ENCODE peak calls at places on chromosomes 11 and 22, in four cellular contexts. F is MG63, J is left ventricle myocardium inferior, I is psoas muscle. M is an unnamed sample.

GRCh38 chr11:104402812-104403521 is 239.0 kb upstream of the PDGFD start:
- DNase-seq in I (no peak), F (no peak), J (no peak), M (no peak)

GRCh38 chr11:31995525-31996123 is 95.2 kb upstream of the RCN1 start:
- DNase-seq in I (no peak), F (no peak), J (no peak), M (no peak)

GRCh38 chr22:25139062-25139461 is 60.6 kb upstream of the CRYBB3 start:
- DNase-seq in J (peak), F (no peak), I (no peak), M (no peak)

GRCh38 chr22:33380789-33381530 is 322.8 kb upstream of the SYN3 start:
- DNase-seq in I (no peak), J (no peak), F (peak), M (peak)

GRCh38 chr11:3091846-3092602 is 34.8 kb upstream of the CARS1 start:
- DNase-seq in F (peak), I (peak), J (peak), M (no peak)

GRCh38 chr11:1653541-1654387 is 24.2 kb downstream of the KRTAP5-5 start:
- DNase-seq in J (no peak), F (no peak), I (no peak), M (no peak)

GRCh38 chr22:44419429-44419828 is 78.6 kb downstream of the RTL6 start:
- DNase-seq in I (no peak), F (no peak), J (no peak), M (no peak)

GRCh38 chr11:95512177-95512576 is 277.4 kb downstream of the FAM76B start:
- DNase-seq in F (peak), J (no peak), I (no peak), M (peak)

GRCh38 chr11:45852712-45853101 is 5.4 kb downstream of the CRY2 start:
- DNase-seq in J (peak), F (no peak), I (peak), M (no peak)

GRCh38 chr11:18699269-18699596 is 654 bp downstream of the TMEM86A start:
- DNase-seq in I (no peak), J (no peak), F (no peak), M (no peak)

GRCh38 chr11:59615132-59615636 is 390 bp downstream of the OSBP start:
- DNase-seq in F (peak), J (peak), I (peak), M (no peak)

GRCh38 chr11:102111787-102112653 is 1.8 kb downstream of the YAP1 start:
- DNase-seq in F (peak), J (no peak), I (peak), M (peak)

GRCh38 chr11:11436715-11437313 is 83.8 kb upstream of the CSNK2A3 start:
- DNase-seq in I (no peak), J (peak), F (no peak), M (no peak)

GRCh38 chr22:25853078-25853477 is 111.1 kb downstream of the MYO18B start:
- DNase-seq in J (no peak), F (peak), I (no peak), M (no peak)

GRCh38 chr11:71453911-71454304 is 905 bp downstream of the NADSYN1 start:
- DNase-seq in I (no peak), F (no peak), J (no peak), M (no peak)

GRCh38 chr11:68130121-68130520 is 8.9 kb upstream of the CHKA start:
- DNase-seq in J (no peak), I (no peak), F (no peak), M (no peak)

GRCh38 chr22:32850591-32851517 is 49.3 kb downstream of the TIMP3 start:
- DNase-seq in J (peak), F (no peak), I (peak), M (no peak)

GRCh38 chr11:113856966-113857759 is 18.2 kb downstream of the USP28 start:
- DNase-seq in I (no peak), J (no peak), F (no peak), M (no peak)

GRCh38 chr11:11349870-11350325 is 3.2 kb downstream of the CSNK2A3 start:
- DNase-seq in F (peak), I (no peak), J (no peak), M (peak)

GRCh38 chr11:35553831-35554230 is 28.4 kb upstream of the PAMR1 start:
- DNase-seq in I (no peak), J (no peak), F (peak), M (peak)

GRCh38 chr11:97502201-97502600 is 1112.4 kb downstream of the JRKL start:
- DNase-seq in F (no peak), J (no peak), I (no peak), M (peak)

GRCh38 chr11:79076526-79077115 is 364.2 kb downstream of the TENM4 start:
- DNase-seq in J (peak), F (peak), I (no peak), M (no peak)

GRCh38 chr22:36369004-36369921 is 18.5 kb downstream of the MYH9 start:
- DNase-seq in I (no peak), F (no peak), J (no peak), M (no peak)

GRCh38 chr11:72807021-72807693 is 7.1 kb upstream of the ATG16L2 start:
- DNase-seq in F (no peak), I (no peak), J (no peak), M (no peak)

GRCh38 chr11:8018742-8019631 is 31.9 kb downstream of the EIF3F start:
- DNase-seq in I (peak), F (peak), J (peak), M (no peak)

GRCh38 chr22:35376728-35377472 is 4.0 kb upstream of the HMOX1 start:
- DNase-seq in J (peak), I (peak), F (peak), M (peak)

DNA sequence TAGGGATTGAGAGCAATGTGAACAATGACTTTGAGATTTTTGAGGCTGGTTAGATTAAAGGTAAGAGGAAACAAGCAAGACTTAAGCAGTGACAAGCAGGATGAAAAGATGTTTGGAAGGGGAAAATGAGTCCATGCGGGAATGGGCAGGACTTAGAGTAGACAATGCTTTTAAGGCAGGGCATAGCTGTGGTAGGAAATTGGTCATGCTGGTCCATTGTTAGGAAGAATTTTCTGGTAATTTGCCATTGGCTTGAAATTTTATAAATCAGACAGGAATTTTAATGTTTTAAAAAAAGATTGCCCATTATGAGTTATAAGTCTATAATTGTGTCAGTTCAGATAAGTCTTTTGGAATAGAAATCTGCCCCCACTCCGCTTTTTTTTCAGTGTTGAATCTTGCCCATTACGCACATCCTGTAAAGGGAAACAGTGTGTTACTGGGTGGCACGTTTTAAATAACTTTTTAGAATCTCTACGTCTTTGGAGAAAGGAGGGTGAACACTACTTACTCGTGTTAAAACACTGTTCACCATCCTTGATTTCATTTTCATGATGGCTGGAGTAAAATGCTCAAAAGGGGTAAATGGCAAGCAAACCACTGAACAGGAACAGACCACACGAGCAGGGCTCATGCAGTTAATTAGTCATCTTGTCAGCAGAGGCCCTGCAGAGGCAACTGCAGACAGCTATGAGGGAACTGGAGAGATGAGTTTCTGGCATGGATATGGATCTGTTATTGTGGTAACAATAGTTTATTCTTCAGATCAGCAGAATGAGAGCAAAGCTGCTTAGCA is 25.0 kb downstream of the SWAP70 start:
- DNase-seq in F (peak), I (no peak), J (no peak), M (peak)
- H3K4me3 ChIP-seq in F (no peak), I (no peak), J (peak), M (no peak)

GRCh38 chr11:125164091-125164421 is 495 bp upstream of the PKNOX2 start:
- DNase-seq in I (no peak), F (no peak), J (no peak), M (no peak)
- H3K4me3 ChIP-seq in I (peak), F (peak), J (peak), M (peak)

DNA sequence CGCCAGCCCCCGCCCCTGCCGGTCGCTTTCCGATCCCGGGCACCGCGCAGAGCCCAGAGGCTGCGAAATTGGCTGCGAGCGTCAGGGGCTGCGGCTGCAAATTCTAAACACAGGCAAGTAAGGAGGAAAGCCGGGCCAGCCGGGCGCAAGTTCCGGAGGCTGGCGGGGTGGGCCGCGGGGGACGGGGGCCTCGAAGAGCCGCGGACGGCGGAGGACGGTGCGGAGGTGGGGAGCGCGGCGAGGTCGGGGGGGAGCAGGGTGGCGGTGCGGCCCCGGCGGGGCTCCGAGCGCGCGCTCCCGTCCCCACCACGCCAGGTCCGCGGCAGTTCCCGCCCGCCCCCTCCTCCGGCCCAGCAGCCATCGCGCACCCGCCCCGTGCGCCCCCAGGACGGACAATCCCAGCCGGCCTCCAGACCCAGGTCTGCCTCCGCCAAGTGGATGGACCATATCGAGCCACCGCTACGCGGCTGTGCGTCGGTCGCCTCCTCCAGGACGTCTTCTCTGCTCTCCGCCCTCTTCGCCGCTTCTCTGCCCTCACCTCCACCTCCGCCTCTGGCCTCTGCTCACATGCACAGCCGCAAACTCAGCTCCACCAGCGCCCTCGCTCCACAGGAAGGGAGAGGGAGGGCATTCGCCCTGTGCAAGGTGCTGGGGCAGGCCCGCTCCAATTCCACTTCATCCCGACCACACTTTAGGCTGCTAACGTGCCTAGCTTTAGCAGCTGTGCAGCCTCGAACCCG is 7.2 kb downstream of the ELFN2 start:
- DNase-seq in J (no peak), F (peak), I (no peak), M (no peak)
- H3K4me3 ChIP-seq in J (peak), F (no peak), I (peak), M (peak)

DNA sequence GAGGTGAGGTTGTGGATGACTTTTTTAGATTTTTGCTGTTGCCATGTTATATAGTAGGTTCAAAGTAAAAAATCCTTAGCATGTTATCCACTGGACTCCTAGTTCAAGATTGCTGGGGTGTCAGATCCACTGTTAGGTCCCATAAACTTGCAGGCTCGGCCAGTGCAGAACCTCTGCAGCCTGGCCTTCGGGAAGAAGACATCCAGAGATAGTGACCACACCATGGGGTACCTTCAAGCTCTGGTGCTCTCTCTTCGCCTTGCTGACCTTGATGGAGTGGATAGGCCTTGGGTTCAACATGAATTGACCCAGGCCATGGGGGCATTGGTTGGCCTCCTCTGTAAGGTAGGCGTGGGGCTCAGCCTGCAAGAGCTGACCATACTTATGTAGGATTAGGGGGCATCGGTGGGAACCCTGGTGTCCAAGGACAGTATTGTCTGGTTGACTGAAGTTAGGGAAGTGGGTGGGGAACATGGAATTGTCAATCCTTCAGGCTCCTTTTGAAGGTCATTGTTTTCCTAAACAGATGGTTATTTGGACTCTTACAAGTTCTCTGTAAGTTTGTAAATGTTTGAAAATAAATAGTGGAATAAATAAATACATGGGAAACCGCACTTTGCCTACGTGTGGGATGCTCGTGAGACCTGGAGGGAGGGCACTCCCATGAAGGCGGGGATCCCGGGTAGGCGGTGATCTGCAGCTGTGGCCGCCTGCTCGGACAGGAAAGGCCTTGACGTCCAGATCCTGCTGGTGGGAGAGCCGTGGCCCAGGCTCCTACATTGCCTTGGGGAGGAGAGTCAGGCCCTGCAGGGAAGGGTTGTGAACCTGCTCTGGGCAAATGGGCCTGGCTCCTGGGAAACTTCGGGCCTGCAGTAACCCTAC is 37.1 kb downstream of the BCR start:
- DNase-seq in I (no peak), J (peak), F (no peak), M (no peak)
- H3K4me3 ChIP-seq in I (no peak), J (no peak), F (no peak), M (no peak)

DNA sequence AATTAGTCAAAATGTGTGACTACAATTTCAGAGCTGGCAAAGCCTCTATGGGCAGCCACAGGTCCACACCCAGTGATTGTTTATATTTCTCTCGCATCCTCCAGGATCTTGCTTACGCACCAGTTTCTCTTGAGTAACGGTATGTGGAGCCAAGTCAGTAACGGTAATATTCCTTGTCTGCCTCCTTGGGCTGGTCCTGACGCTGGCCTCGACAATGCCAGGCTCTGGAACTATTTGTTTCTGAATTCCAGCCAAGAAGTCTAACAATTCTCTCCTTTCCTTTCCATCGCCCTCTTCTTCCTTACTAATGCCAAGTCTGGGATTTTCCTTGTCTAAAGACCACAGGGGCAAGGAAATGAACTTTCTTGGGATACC is 10.0 kb upstream of the NUP160 start:
- DNase-seq in F (peak), J (no peak), I (no peak), M (no peak)
- H3K4me3 ChIP-seq in F (no peak), J (no peak), I (no peak), M (no peak)

GRCh38 chr11:4610258-4610935 is 2.4 kb upstream of the TRIM68 start:
- DNase-seq in J (no peak), I (no peak), F (no peak), M (no peak)
- H3K4me3 ChIP-seq in J (peak), I (peak), F (peak), M (no peak)

DNA sequence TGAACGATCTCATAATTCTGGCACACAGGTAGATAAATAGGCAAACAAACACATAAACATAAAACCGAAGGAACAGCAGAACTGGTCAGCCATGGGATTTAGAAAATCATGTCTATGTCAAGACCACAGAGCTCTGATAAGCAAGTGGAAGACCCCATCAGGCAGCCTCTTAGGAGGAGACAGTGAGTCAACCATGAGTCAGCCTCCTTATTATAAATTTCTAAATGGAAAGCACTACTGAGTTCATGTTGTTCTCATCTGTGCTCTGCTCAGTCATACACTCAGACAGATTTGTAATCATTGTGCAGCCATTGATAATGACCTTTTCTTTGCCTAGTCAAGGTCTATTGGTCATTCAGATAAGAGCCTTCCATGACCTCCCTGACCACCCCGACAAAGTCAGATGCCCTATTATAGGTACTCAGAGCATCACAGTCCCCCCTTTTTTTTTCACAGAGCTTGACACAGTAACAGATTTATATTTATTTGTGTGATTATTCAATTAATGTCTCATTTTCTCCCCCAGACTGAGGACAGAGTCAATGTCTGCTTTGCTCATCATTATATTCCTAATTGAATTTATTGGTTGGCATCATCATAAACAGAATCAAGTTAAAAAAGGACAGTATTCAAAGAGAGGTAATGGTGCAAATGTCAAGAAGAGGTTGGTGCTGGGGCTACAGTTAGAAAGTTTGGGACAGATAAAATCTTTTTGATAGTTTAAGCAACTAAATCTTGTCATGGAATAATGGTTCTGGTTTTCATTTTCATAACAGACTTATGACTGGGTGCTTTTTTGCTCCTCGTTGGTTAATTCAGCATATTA is 579.7 kb upstream of the CCDC90B start:
- DNase-seq in F (no peak), I (no peak), J (no peak), M (peak)
- H3K4me3 ChIP-seq in F (no peak), I (no peak), J (no peak), M (no peak)

GRCh38 chr11:33690290-33691050 is 10.2 kb downstream of the C11orf91 start:
- DNase-seq in F (peak), J (peak), I (peak), M (peak)

GRCh38 chr11:33689506-33689905 is 11.1 kb downstream of the C11orf91 start:
- DNase-seq in I (no peak), J (no peak), F (no peak), M (no peak)

GRCh38 chr11:33691051-33691864 is 9.4 kb downstream of the C11orf91 start:
- DNase-seq in F (no peak), I (no peak), J (no peak), M (no peak)

GRCh38 chr11:33694346-33695050 is 6.1 kb downstream of the C11orf91 start:
- DNase-seq in I (no peak), F (no peak), J (no peak), M (no peak)

DNA sequence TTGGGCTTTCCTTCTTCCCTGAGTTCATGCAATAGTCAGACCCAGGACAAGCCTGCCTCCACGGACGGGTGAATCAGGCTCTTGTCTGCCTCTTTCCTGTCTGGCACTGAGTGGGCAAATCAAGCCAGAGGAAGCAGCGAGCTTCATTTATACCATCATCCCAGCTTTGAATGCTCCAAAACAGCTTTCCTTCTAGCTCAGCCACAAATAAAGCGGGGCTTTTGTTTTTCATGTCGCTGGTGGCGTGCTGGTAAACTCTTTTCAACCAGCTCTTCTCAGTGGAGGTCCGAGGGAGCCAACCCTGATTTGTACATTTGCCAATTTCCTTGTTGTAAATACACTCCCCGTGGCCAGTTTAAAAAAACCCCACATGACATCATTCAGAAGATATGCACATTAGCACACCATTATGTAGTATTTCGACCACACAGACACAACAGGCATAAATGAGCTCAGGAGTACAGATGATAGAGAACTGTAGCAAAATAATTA is 8.6 kb downstream of the C11orf91 start:
- DNase-seq in J (peak), I (peak), F (peak), M (peak)
- H3K4me3 ChIP-seq in J (peak), I (peak), F (peak), M (peak)

M was measured in skeletal muscle cell.